ENCODE peak calls at places on chromosomes 13 and 19, in ten cellular contexts. One of them, this sample, is unnamed.

GRCh38 chr13:29509999-29510586 is 85.4 kb downstream of the SLC7A1 start:
- DNase-seq in IMR-90: peak; percentile 57
- DNase-seq in uterus: no peak
- DNase-seq in left ventricle myocardium inferior: no peak
- DNase-seq in AG10803: peak; percentile 34
- DNase-seq in upper lobe of right lung: no peak
- DNase-seq in AG04450: no peak
- DNase-seq in glutamatergic neuron: no peak
- DNase-seq in BJ: no peak
- DNase-seq in endodermal cell: no peak
- DNase-seq in this sample: no peak

GRCh38 chr13:112244061-112244460 is 132.1 kb upstream of the SPACA7 start:
- DNase-seq in left ventricle myocardium inferior: no peak
- DNase-seq in endodermal cell: no peak
- DNase-seq in uterus: no peak
- DNase-seq in IMR-90: no peak
- DNase-seq in AG04450: no peak
- DNase-seq in BJ: no peak
- DNase-seq in glutamatergic neuron: no peak
- DNase-seq in upper lobe of right lung: peak; percentile 45
- DNase-seq in AG10803: no peak
- DNase-seq in this sample: no peak

GRCh38 chr13:20053016-20053415 is 94.5 kb downstream of the ZMYM2 start:
- DNase-seq in BJ: no peak
- DNase-seq in IMR-90: no peak
- DNase-seq in uterus: no peak
- DNase-seq in endodermal cell: no peak
- DNase-seq in upper lobe of right lung: no peak
- DNase-seq in glutamatergic neuron: no peak
- DNase-seq in AG10803: peak; percentile 8
- DNase-seq in left ventricle myocardium inferior: no peak
- DNase-seq in AG04450: no peak
- DNase-seq in this sample: no peak

GRCh38 chr13:71842003-71842402 is 25.0 kb downstream of the DACH1 start:
- DNase-seq in glutamatergic neuron: no peak
- DNase-seq in upper lobe of right lung: no peak
- DNase-seq in BJ: no peak
- DNase-seq in AG04450: no peak
- DNase-seq in uterus: no peak
- DNase-seq in IMR-90: no peak
- DNase-seq in left ventricle myocardium inferior: no peak
- DNase-seq in AG10803: no peak
- DNase-seq in endodermal cell: no peak
- DNase-seq in this sample: no peak

GRCh38 chr13:28867564-28867963 is 47.4 kb downstream of the MTUS2 start:
- DNase-seq in IMR-90: no peak
- DNase-seq in endodermal cell: no peak
- DNase-seq in left ventricle myocardium inferior: peak; percentile 26
- DNase-seq in uterus: no peak
- DNase-seq in AG10803: no peak
- DNase-seq in BJ: no peak
- DNase-seq in glutamatergic neuron: no peak
- DNase-seq in upper lobe of right lung: no peak
- DNase-seq in AG04450: no peak
- DNase-seq in this sample: no peak

GRCh38 chr19:8483165-8483564 is 19.3 kb downstream of the PRAM1 start:
- DNase-seq in uterus: no peak
- DNase-seq in upper lobe of right lung: no peak
- DNase-seq in left ventricle myocardium inferior: no peak
- DNase-seq in AG10803: no peak
- DNase-seq in BJ: no peak
- DNase-seq in IMR-90: no peak
- DNase-seq in endodermal cell: no peak
- DNase-seq in AG04450: no peak
- DNase-seq in glutamatergic neuron: no peak
- DNase-seq in this sample: no peak

GRCh38 chr13:57629821-57630235 is 1.7 kb upstream of the PCDH17 start:
- DNase-seq in left ventricle myocardium inferior: peak; percentile 91
- DNase-seq in glutamatergic neuron: peak; percentile 97
- DNase-seq in endodermal cell: peak; percentile 99
- DNase-seq in BJ: no peak
- DNase-seq in upper lobe of right lung: peak; percentile 80
- DNase-seq in uterus: peak; percentile 48
- DNase-seq in AG04450: no peak
- DNase-seq in AG10803: peak; percentile 64
- DNase-seq in IMR-90: peak; percentile 42
- DNase-seq in this sample: peak; percentile 96

GRCh38 chr13:94195715-94196114 is 283.8 kb downstream of the DCT start:
- DNase-seq in BJ: peak; percentile 47
- DNase-seq in IMR-90: peak; percentile 96
- DNase-seq in upper lobe of right lung: no peak
- DNase-seq in uterus: no peak
- DNase-seq in endodermal cell: no peak
- DNase-seq in AG04450: peak; percentile 84
- DNase-seq in left ventricle myocardium inferior: no peak
- DNase-seq in glutamatergic neuron: no peak
- DNase-seq in AG10803: peak; percentile 82
- DNase-seq in this sample: no peak

GRCh38 chr13:87810391-87810801 is 139.2 kb downstream of the SLITRK5 start:
- DNase-seq in upper lobe of right lung: peak; percentile 38
- DNase-seq in uterus: no peak
- DNase-seq in glutamatergic neuron: peak; percentile 14
- DNase-seq in IMR-90: no peak
- DNase-seq in left ventricle myocardium inferior: no peak
- DNase-seq in AG04450: no peak
- DNase-seq in AG10803: no peak
- DNase-seq in BJ: no peak
- DNase-seq in endodermal cell: peak; percentile 84
- DNase-seq in this sample: no peak

GRCh38 chr19:38852231-38853044 is 2.7 kb upstream of the HNRNPL start:
- DNase-seq in AG04450: no peak
- DNase-seq in AG10803: peak; percentile 83
- DNase-seq in IMR-90: peak; percentile 79
- DNase-seq in glutamatergic neuron: peak; percentile 35
- DNase-seq in uterus: peak; percentile 70
- DNase-seq in endodermal cell: peak; percentile 77
- DNase-seq in BJ: no peak
- DNase-seq in upper lobe of right lung: peak; percentile 86
- DNase-seq in left ventricle myocardium inferior: peak; percentile 69
- DNase-seq in this sample: peak; percentile 43

GRCh38 chr13:61187471-61187870 is 228.2 kb downstream of the PCDH20 start:
- DNase-seq in uterus: no peak
- DNase-seq in AG10803: no peak
- DNase-seq in upper lobe of right lung: no peak
- DNase-seq in AG04450: no peak
- DNase-seq in endodermal cell: no peak
- DNase-seq in BJ: no peak
- DNase-seq in IMR-90: no peak
- DNase-seq in left ventricle myocardium inferior: no peak
- DNase-seq in glutamatergic neuron: no peak
- DNase-seq in this sample: no peak

GRCh38 chr19:43526884-43527859 is at the start of gene ETHE1:
- DNase-seq in left ventricle myocardium inferior: peak; percentile 88
- DNase-seq in BJ: no peak
- DNase-seq in endodermal cell: peak; percentile 93
- DNase-seq in glutamatergic neuron: peak; percentile 93
- DNase-seq in AG10803: peak; percentile 51
- DNase-seq in upper lobe of right lung: peak; percentile 93
- DNase-seq in uterus: peak; percentile 83
- DNase-seq in IMR-90: peak; percentile 31
- DNase-seq in AG04450: no peak
- DNase-seq in this sample: peak; percentile 70

GRCh38 chr19:1656988-1657536 is 4.6 kb upstream of the TCF3 start:
- DNase-seq in upper lobe of right lung: no peak
- DNase-seq in AG10803: no peak
- DNase-seq in glutamatergic neuron: peak; percentile 11
- DNase-seq in AG04450: no peak
- DNase-seq in BJ: no peak
- DNase-seq in uterus: no peak
- DNase-seq in left ventricle myocardium inferior: no peak
- DNase-seq in IMR-90: no peak
- DNase-seq in endodermal cell: no peak
- DNase-seq in this sample: no peak
- TF ChIP-seq CTCF in upper lobe of right lung: no peak
- TF ChIP-seq CTCF in AG10803: no peak
- TF ChIP-seq CTCF in glutamatergic neuron: no peak
- TF ChIP-seq CTCF in AG04450: no peak
- TF ChIP-seq CTCF in BJ: no peak
- TF ChIP-seq CTCF in uterus: no peak
- TF ChIP-seq CTCF in left ventricle myocardium inferior: no peak
- TF ChIP-seq CTCF in IMR-90: no peak
- TF ChIP-seq CTCF in endodermal cell: no peak
- TF ChIP-seq CTCF in this sample: no peak

GRCh38 chr13:62626771-62627170 is 1211.1 kb upstream of the PCDH20 start:
- DNase-seq in BJ: no peak
- DNase-seq in endodermal cell: peak; percentile 87
- DNase-seq in AG10803: no peak
- DNase-seq in IMR-90: no peak
- DNase-seq in uterus: no peak
- DNase-seq in left ventricle myocardium inferior: no peak
- DNase-seq in glutamatergic neuron: no peak
- DNase-seq in AG04450: no peak
- DNase-seq in upper lobe of right lung: no peak
- DNase-seq in this sample: no peak
- TF ChIP-seq CTCF in BJ: no peak
- TF ChIP-seq CTCF in endodermal cell: peak; percentile 80
- TF ChIP-seq CTCF in AG10803: no peak
- TF ChIP-seq CTCF in IMR-90: peak; percentile 16
- TF ChIP-seq CTCF in uterus: no peak
- TF ChIP-seq CTCF in left ventricle myocardium inferior: no peak
- TF ChIP-seq CTCF in glutamatergic neuron: no peak
- TF ChIP-seq CTCF in AG04450: peak; percentile 26
- TF ChIP-seq CTCF in upper lobe of right lung: no peak
- TF ChIP-seq CTCF in this sample: peak; percentile 12

DNA sequence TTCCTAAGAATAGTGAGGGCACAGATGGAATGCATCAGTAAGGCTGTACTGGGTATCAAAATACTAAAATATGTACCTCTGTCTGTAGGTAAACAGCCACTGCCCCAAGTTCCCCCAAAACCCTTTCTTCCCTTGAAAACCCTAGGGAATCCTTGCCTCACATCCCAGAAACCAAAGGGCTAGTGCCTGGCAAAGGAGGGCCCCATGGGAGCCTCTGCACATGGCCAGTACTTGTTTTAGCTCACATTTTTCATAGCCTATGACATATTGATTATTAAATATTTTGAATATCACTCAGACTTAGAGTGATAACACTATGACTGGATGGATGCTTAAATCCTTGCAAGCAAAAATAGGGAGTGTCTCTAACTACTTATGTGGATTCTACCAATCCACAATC is 237.1 kb downstream of the LHFPL6 start:
- DNase-seq in glutamatergic neuron: no peak
- DNase-seq in left ventricle myocardium inferior: no peak
- DNase-seq in endodermal cell: no peak
- DNase-seq in AG10803: no peak
- DNase-seq in uterus: no peak
- DNase-seq in upper lobe of right lung: no peak
- DNase-seq in AG04450: no peak
- DNase-seq in BJ: no peak
- DNase-seq in IMR-90: no peak
- DNase-seq in this sample: no peak
- TF ChIP-seq CTCF in glutamatergic neuron: no peak
- TF ChIP-seq CTCF in left ventricle myocardium inferior: no peak
- TF ChIP-seq CTCF in endodermal cell: no peak
- TF ChIP-seq CTCF in AG10803: no peak
- TF ChIP-seq CTCF in uterus: no peak
- TF ChIP-seq CTCF in upper lobe of right lung: no peak
- TF ChIP-seq CTCF in AG04450: no peak
- TF ChIP-seq CTCF in BJ: no peak
- TF ChIP-seq CTCF in IMR-90: no peak
- TF ChIP-seq CTCF in this sample: no peak

GRCh38 chr13:107678075-107678689 is 537.2 kb downstream of the LIG4 start:
- DNase-seq in glutamatergic neuron: peak; percentile 31
- DNase-seq in uterus: no peak
- DNase-seq in AG10803: peak; percentile 11
- DNase-seq in IMR-90: peak; percentile 53
- DNase-seq in BJ: no peak
- DNase-seq in upper lobe of right lung: no peak
- DNase-seq in left ventricle myocardium inferior: no peak
- DNase-seq in endodermal cell: no peak
- DNase-seq in AG04450: peak; percentile 4
- DNase-seq in this sample: no peak

GRCh38 chr13:107675847-107676550 is 539.3 kb downstream of the LIG4 start:
- DNase-seq in BJ: no peak
- DNase-seq in upper lobe of right lung: no peak
- DNase-seq in uterus: no peak
- DNase-seq in glutamatergic neuron: no peak
- DNase-seq in AG04450: no peak
- DNase-seq in IMR-90: no peak
- DNase-seq in left ventricle myocardium inferior: no peak
- DNase-seq in endodermal cell: no peak
- DNase-seq in AG10803: no peak
- DNase-seq in this sample: no peak

GRCh38 chr13:107681611-107682010 is 533.7 kb downstream of the LIG4 start:
- DNase-seq in BJ: no peak
- DNase-seq in uterus: no peak
- DNase-seq in glutamatergic neuron: peak; percentile 25
- DNase-seq in endodermal cell: no peak
- DNase-seq in AG04450: no peak
- DNase-seq in upper lobe of right lung: no peak
- DNase-seq in left ventricle myocardium inferior: no peak
- DNase-seq in AG10803: no peak
- DNase-seq in IMR-90: no peak
- DNase-seq in this sample: no peak

GRCh38 chr13:107685876-107686275 is 529.5 kb downstream of the LIG4 start:
- DNase-seq in upper lobe of right lung: no peak
- DNase-seq in IMR-90: no peak
- DNase-seq in AG04450: no peak
- DNase-seq in glutamatergic neuron: no peak
- DNase-seq in AG10803: no peak
- DNase-seq in left ventricle myocardium inferior: no peak
- DNase-seq in endodermal cell: no peak
- DNase-seq in uterus: no peak
- DNase-seq in BJ: no peak
- DNase-seq in this sample: no peak

DNA sequence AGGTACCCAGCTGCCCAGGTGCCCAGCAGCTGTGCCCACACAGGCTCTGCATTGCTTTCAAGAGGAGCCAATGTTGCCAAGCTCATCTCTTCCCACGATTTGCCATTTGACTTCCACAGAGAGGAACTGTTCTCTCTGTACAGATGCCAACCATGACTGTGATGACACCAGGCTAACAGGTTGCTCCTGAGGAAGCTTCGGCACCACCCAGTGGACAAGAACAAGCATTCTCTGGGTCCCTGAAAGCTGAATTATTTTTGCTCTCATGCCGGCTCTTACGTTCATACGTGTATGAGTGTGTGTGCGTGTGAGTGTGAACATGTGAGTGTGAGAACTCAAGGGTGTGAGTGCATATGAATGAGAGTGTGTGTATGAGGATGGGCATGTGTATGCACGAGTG is 535.2 kb downstream of the LIG4 start:
- DNase-seq in endodermal cell: no peak
- DNase-seq in AG10803: no peak
- DNase-seq in glutamatergic neuron: no peak
- DNase-seq in BJ: no peak
- DNase-seq in left ventricle myocardium inferior: no peak
- DNase-seq in IMR-90: peak; percentile 28
- DNase-seq in uterus: no peak
- DNase-seq in AG04450: no peak
- DNase-seq in upper lobe of right lung: no peak
- DNase-seq in this sample: no peak
- TF ChIP-seq CTCF in endodermal cell: peak; percentile 61
- TF ChIP-seq CTCF in AG10803: no peak
- TF ChIP-seq CTCF in glutamatergic neuron: no peak
- TF ChIP-seq CTCF in BJ: no peak
- TF ChIP-seq CTCF in left ventricle myocardium inferior: no peak
- TF ChIP-seq CTCF in IMR-90: no peak
- TF ChIP-seq CTCF in uterus: no peak
- TF ChIP-seq CTCF in AG04450: peak; percentile 26
- TF ChIP-seq CTCF in upper lobe of right lung: no peak
- TF ChIP-seq CTCF in this sample: peak; percentile 16

This sample was measured in progenitor cell of endocrine pancreas.